ENCODE peak calls at places on chromosomes 16 and 17, in eight cellular contexts. E, U, Z, C, R, F, A and W are unnamed samples.

GRCh38 chr17:67488161-67488560 is 111.1 kb downstream of the PITPNC1 start:
- DNase-seq in F (peak), R (no peak), E (no peak), C (no peak), U (no peak), Z (no peak), A (no peak), W (no peak)

GRCh38 chr17:16467886-16468285 is 24.1 kb downstream of the LRRC75A start:
- DNase-seq in E (no peak), Z (no peak), U (no peak), A (no peak), F (no peak), C (no peak), R (no peak), W (no peak)

GRCh38 chr16:19284207-19284606 is 1.3 kb upstream of the CLEC19A start:
- DNase-seq in C (no peak), E (no peak), F (no peak), A (peak), Z (no peak), U (no peak), R (no peak), W (peak)

GRCh38 chr17:214881-215331 is 33.5 kb upstream of the DOC2B start:
- DNase-seq in R (no peak), C (no peak), Z (no peak), U (no peak), F (no peak), A (no peak), E (no peak), W (no peak)

GRCh38 chr16:2692251-2692947 is 10.1 kb downstream of the KCTD5 start:
- DNase-seq in C (no peak), E (no peak), Z (peak), R (no peak), F (peak), A (no peak), U (no peak), W (no peak)

GRCh38 chr16:46638947-46639925 is 18.1 kb upstream of the SHCBP1 start:
- DNase-seq in F (no peak), C (no peak), E (no peak), A (peak), Z (no peak), U (no peak), R (no peak), W (no peak)

GRCh38 chr17:1752425-1752941 is 9.4 kb upstream of the SERPINF1 start:
- DNase-seq in C (no peak), F (no peak), Z (peak), U (no peak), E (no peak), A (no peak), R (no peak), W (peak)

GRCh38 chr16:2964416-2965223 is 545 bp downstream of the KREMEN2 start:
- DNase-seq in Z (peak), U (peak), A (peak), R (peak), C (peak), F (no peak), E (no peak), W (peak)